ENCODE peak calls at places on chromosomes 12 and 14, in four cellular contexts. One of them, this sample, is unnamed.

GRCh38 chr12:110966081-110966760 is 45.8 kb upstream of the MYL2 start:
- DNase-seq in heart right ventricle: no peak
- DNase-seq in IMR-90: no peak
- DNase-seq in ovary: no peak
- DNase-seq in this sample: no peak

GRCh38 chr12:27810756-27811155 is 30.7 kb upstream of the MANSC4 start:
- DNase-seq in heart right ventricle: no peak
- DNase-seq in IMR-90: peak; percentile 45
- DNase-seq in ovary: no peak
- DNase-seq in this sample: no peak

GRCh38 chr14:39393289-39393688 is 38.9 kb downstream of the FBXO33 start:
- DNase-seq in heart right ventricle: no peak
- DNase-seq in IMR-90: no peak
- DNase-seq in ovary: no peak
- DNase-seq in this sample: no peak

GRCh38 chr12:24361860-24362581 is 412.6 kb upstream of the SOX5 start:
- DNase-seq in heart right ventricle: no peak
- DNase-seq in IMR-90: no peak
- DNase-seq in ovary: no peak
- DNase-seq in this sample: no peak

GRCh38 chr12:52601671-52602070 is 408 bp upstream of the KRT72 start:
- DNase-seq in heart right ventricle: no peak
- DNase-seq in IMR-90: no peak
- DNase-seq in ovary: no peak
- DNase-seq in this sample: no peak

GRCh38 chr12:52517005-52517835 is 3.0 kb downstream of the KRT5 start:
- DNase-seq in heart right ventricle: no peak
- DNase-seq in IMR-90: no peak
- DNase-seq in ovary: no peak
- DNase-seq in this sample: no peak

GRCh38 chr12:109981311-109981710 is 14.9 kb downstream of the GIT2 start:
- DNase-seq in heart right ventricle: no peak
- DNase-seq in IMR-90: no peak
- DNase-seq in ovary: no peak
- DNase-seq in this sample: no peak

GRCh38 chr14:73760598-73761586 is 46.7 kb upstream of the PNMA1 start:
- DNase-seq in heart right ventricle: no peak
- DNase-seq in IMR-90: no peak
- DNase-seq in ovary: no peak
- DNase-seq in this sample: no peak

GRCh38 chr12:50119387-50119786 is 7.4 kb downstream of the COX14 start:
- DNase-seq in heart right ventricle: no peak
- DNase-seq in IMR-90: no peak
- DNase-seq in ovary: no peak
- DNase-seq in this sample: no peak

GRCh38 chr12:51482808-51483532 is 58.3 kb downstream of the SLC4A8 start:
- DNase-seq in heart right ventricle: no peak
- DNase-seq in IMR-90: no peak
- DNase-seq in ovary: no peak
- DNase-seq in this sample: no peak

GRCh38 chr12:75655233-75655879 is 143.9 kb upstream of the KRR1 start:
- DNase-seq in heart right ventricle: no peak
- DNase-seq in IMR-90: no peak
- DNase-seq in ovary: no peak
- DNase-seq in this sample: no peak

GRCh38 chr12:17954788-17955187 is 135.2 kb downstream of the RERGL start:
- DNase-seq in heart right ventricle: no peak
- DNase-seq in IMR-90: no peak
- DNase-seq in ovary: no peak
- DNase-seq in this sample: no peak
- TF ChIP-seq CTCF in heart right ventricle: no peak
- TF ChIP-seq CTCF in IMR-90: no peak
- TF ChIP-seq CTCF in ovary: no peak
- TF ChIP-seq CTCF in this sample: no peak

GRCh38 chr14:63867926-63868921 is 15.4 kb downstream of the SYNE2 start:
- DNase-seq in heart right ventricle: no peak
- DNase-seq in IMR-90: peak; percentile 23
- DNase-seq in ovary: no peak
- DNase-seq in this sample: no peak
- H3K4me3 ChIP-seq in heart right ventricle: no peak overlapping the region
- H3K4me3 ChIP-seq in IMR-90: no peak overlapping the region
- H3K4me3 ChIP-seq in ovary: no peak overlapping the region
- H3K4me3 ChIP-seq in this sample: no peak overlapping the region

GRCh38 chr14:29566194-29566593 is 361.5 kb downstream of the PRKD1 start:
- DNase-seq in heart right ventricle: no peak
- DNase-seq in IMR-90: no peak
- DNase-seq in ovary: no peak
- DNase-seq in this sample: no peak
- TF ChIP-seq CTCF in heart right ventricle: no peak
- TF ChIP-seq CTCF in IMR-90: no peak
- TF ChIP-seq CTCF in ovary: no peak
- TF ChIP-seq CTCF in this sample: no peak

DNA sequence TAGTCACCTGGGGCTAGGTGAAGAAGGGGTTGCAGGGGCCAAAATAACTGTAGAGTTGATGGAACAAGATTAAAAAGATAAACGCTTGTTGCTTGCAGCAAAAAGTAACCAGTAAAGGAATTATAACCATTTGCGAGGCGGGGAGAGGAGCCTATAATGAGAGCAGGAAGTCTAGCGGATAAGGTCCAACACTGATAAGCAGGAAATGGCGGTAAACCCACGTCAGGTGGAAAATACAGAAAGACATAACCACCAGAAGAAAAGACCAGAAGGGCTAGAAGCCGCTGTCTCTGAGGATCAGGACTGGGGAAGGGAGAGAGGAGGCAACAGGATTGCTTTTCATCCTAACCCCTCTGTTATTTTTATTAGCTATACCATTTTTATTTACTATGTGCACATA is 303.3 kb downstream of the DPF3 start:
- DNase-seq in heart right ventricle: no peak
- DNase-seq in IMR-90: no peak
- DNase-seq in ovary: no peak
- DNase-seq in this sample: no peak
- H3K4me3 ChIP-seq in heart right ventricle: no peak overlapping the region
- H3K4me3 ChIP-seq in IMR-90: no peak overlapping the region
- H3K4me3 ChIP-seq in ovary: no peak overlapping the region
- H3K4me3 ChIP-seq in this sample: no peak overlapping the region

GRCh38 chr14:106039400-106039799 is 513.0 kb downstream of the TMEM121 start:
- DNase-seq in heart right ventricle: no peak
- DNase-seq in IMR-90: no peak
- DNase-seq in ovary: no peak
- DNase-seq in this sample: no peak

GRCh38 chr14:106044515-106044914 is 518.1 kb downstream of the TMEM121 start:
- DNase-seq in heart right ventricle: no peak
- DNase-seq in IMR-90: no peak
- DNase-seq in ovary: no peak
- DNase-seq in this sample: no peak

DNA sequence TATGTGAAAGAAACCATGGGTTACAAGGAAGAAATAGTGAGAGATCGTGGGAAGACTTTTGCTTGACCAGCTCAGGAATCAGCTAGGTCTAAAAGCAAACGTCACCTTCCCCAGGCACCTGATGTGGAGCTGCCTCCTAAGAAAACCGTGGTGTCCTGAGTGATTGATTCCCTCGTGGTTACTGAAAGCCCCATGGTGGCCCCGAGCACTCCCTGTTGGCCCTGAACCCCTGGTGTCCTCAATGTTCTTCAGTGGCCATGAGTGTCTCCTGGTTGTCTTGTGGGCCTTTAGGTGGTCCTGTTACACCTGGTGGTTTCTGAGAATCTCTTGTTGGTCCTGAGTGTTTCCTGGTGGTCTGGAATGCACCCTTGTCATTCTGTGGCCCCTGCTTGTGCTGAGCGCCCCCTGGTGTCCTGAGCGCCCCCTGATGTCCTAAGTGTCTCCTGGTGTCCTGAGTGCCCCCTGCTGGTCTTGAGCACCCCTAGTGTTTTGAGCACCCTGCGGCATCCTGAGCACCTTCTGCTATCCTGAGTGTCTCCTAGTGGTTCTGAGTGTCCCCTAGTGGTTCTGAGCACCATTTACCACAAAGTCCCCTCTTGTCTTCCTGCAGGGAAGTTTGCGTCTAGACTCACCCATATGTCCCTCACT is 518.7 kb downstream of the TMEM121 start:
- DNase-seq in heart right ventricle: peak; percentile 4
- DNase-seq in IMR-90: no peak
- DNase-seq in ovary: no peak
- DNase-seq in this sample: no peak
- TF ChIP-seq CTCF in heart right ventricle: peak; percentile 47
- TF ChIP-seq CTCF in IMR-90: peak; percentile 16
- TF ChIP-seq CTCF in ovary: no peak
- TF ChIP-seq CTCF in this sample: peak; percentile 23

DNA sequence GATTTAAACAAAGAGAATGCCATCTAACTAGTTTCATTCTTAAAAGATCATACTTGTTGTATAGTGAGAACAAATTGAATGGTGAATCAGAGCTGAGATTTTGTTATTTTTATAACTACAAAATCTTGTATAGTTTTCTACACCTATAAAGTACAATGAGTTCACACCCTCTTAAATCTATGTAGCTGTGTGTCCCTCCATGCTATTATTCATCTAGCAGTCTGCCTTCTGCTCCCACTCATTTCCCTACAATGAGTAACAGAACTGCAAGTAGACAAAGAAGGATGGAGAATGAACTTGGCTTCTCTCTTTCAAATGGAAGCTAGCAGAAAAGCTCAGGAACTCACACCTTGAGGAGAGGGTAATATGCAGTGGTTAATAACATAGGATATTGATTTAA is 7.1 kb downstream of the IFNG-AS1 start:
- DNase-seq in heart right ventricle: no peak
- DNase-seq in IMR-90: no peak
- DNase-seq in ovary: no peak
- DNase-seq in this sample: no peak
- H3K4me3 ChIP-seq in heart right ventricle: no peak overlapping the region
- H3K4me3 ChIP-seq in IMR-90: no peak overlapping the region
- H3K4me3 ChIP-seq in ovary: no peak overlapping the region
- H3K4me3 ChIP-seq in this sample: no peak overlapping the region

GRCh38 chr12:26719852-26720251 is 113.1 kb downstream of the ITPR2 start:
- DNase-seq in heart right ventricle: no peak
- DNase-seq in IMR-90: no peak
- DNase-seq in ovary: no peak
- DNase-seq in this sample: no peak
- TF ChIP-seq CTCF in heart right ventricle: no peak
- TF ChIP-seq CTCF in IMR-90: peak; percentile 23
- TF ChIP-seq CTCF in ovary: no peak
- TF ChIP-seq CTCF in this sample: no peak

GRCh38 chr12:99847936-99848335 is 136.8 kb downstream of the ANKS1B start:
- DNase-seq in heart right ventricle: no peak
- DNase-seq in IMR-90: no peak
- DNase-seq in ovary: no peak
- DNase-seq in this sample: no peak

DNA sequence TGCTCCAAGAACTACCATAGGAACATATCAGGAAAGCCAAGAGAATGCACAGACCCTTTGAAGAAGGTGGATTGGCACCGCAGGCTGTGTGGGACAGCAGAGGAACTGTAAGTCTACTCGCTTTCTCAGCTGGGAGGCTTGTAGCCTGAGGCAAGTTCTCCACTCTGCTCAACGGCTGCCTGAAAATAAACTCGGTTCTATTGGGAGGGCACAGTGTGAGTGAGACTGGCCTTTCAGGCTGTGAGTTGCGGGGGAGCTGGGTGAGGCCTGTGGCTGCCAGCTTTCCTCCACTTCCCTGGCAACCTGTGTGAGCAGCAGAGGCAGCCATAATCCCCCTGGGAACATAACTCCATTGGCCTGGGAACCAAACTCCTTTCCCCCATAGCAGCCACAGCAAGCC is 132.1 kb downstream of the ANKS1B start:
- DNase-seq in heart right ventricle: no peak
- DNase-seq in IMR-90: no peak
- DNase-seq in ovary: no peak
- DNase-seq in this sample: no peak
- H3K4me3 ChIP-seq in heart right ventricle: no peak overlapping the region
- H3K4me3 ChIP-seq in IMR-90: no peak overlapping the region
- H3K4me3 ChIP-seq in ovary: no peak overlapping the region
- H3K4me3 ChIP-seq in this sample: no peak overlapping the region

GRCh38 chr14:22039938-22040780 is 366.5 kb upstream of the OR4E1 start:
- DNase-seq in heart right ventricle: no peak
- DNase-seq in IMR-90: no peak
- DNase-seq in ovary: no peak
- DNase-seq in this sample: no peak
- TF ChIP-seq CTCF in heart right ventricle: peak; percentile 54
- TF ChIP-seq CTCF in IMR-90: peak; percentile 33
- TF ChIP-seq CTCF in ovary: no peak
- TF ChIP-seq CTCF in this sample: peak; percentile 30

GRCh38 chr12:53985900-53986685 is 1.1 kb downstream of the HOXC10 start:
- DNase-seq in heart right ventricle: no peak
- DNase-seq in IMR-90: no peak
- DNase-seq in ovary: peak; percentile 33
- DNase-seq in this sample: no peak
- H3K4me3 ChIP-seq in heart right ventricle: no peak overlapping the region
- H3K4me3 ChIP-seq in IMR-90: no peak overlapping the region
- H3K4me3 ChIP-seq in ovary: peak overlapping the region; percentile 42
- H3K4me3 ChIP-seq in this sample: peak overlapping the region; percentile 51

This sample was measured in HFF-Myc.